ENCODE peak calls at places on chromosomes 16 and 17, in ten cellular contexts. U is activated CD4-positive, CD25-positive, alpha-beta regulatory T cell; O is COR-L47; S is activated naive CD4-positive, alpha-beta T cell; C is transverse colon; R is activated T-cell treated with anti-CD3 and anti-CD28 coated beads for 1 hour; V is stimulated activated naive CD4-positive, alpha-beta T cell; I is stimulated activated CD4-positive, alpha-beta T cell treated with anti-CD3 and anti-CD28 coated beads, Interleukin-1b, Interleukin-23, amount 100 ng/mL, for 4 hours; A is GM18507; K is stimulated activated CD8-positive, alpha-beta memory T cell treated with anti-CD3 and anti-CD28 coated beads, Interleukin-2, amount 100 ng/mL, for 1 hour. B is an unnamed sample.
A peak's percentile ranks its signal among the peaks of the same experiment; 100 is the strongest.

GRCh38 chr16:65229191-65229662 is 107.4 kb upstream of the CDH11 start:
- DNase-seq in R (no peak), I (no peak), S (no peak), K (no peak), A (no peak), U (no peak), V (no peak), C (no peak), O (no peak), B (no peak)

GRCh38 chr17:8740486-8740885 is 4.2 kb downstream of the CCDC42 start:
- DNase-seq in R (peak; percentile 40), C (peak; percentile 18), S (no peak), V (peak; percentile 33), U (no peak), A (no peak), I (peak; percentile 17), O (no peak), K (peak; percentile 31), B (peak; percentile 47)

GRCh38 chr17:752620-753219 is 656 bp upstream of the GEMIN4 start:
- DNase-seq in C (peak; percentile 60), K (no peak), A (no peak), I (no peak), U (no peak), O (peak; percentile 30), V (no peak), S (no peak), R (no peak), B (peak; percentile 26)

GRCh38 chr17:12998461-12998860 is 19.4 kb downstream of the ELAC2 start:
- DNase-seq in A (no peak), K (no peak), C (no peak), V (no peak), U (no peak), O (no peak), R (no peak), S (no peak), I (no peak), B (no peak)

GRCh38 chr16:84555418-84556196 is 51.1 kb upstream of the MEAK7 start:
- DNase-seq in V (peak; percentile 44), U (no peak), R (no peak), K (no peak), I (no peak), S (no peak), O (no peak), A (no peak), C (no peak), B (no peak)

GRCh38 chr17:77882481-77883212 is 75.9 kb upstream of the TNRC6C start:
- DNase-seq in U (peak; percentile 67), V (peak; percentile 87), I (peak; percentile 42), K (peak; percentile 58), C (peak; percentile 51), A (no peak), R (peak; percentile 55), O (no peak), S (peak; percentile 30), B (no peak)

GRCh38 chr16:3999479-3999868 is 116.8 kb downstream of the ADCY9 start:
- DNase-seq in R (no peak), K (no peak), O (no peak), C (no peak), I (no peak), U (no peak), A (no peak), S (no peak), V (no peak), B (no peak)

GRCh38 chr17:30920282-30920681 is 1.5 kb upstream of the ADAP2 start:
- DNase-seq in K (no peak), R (no peak), O (no peak), I (no peak), S (no peak), U (no peak), C (no peak), A (no peak), V (no peak), B (no peak)

GRCh38 chr17:79146562-79146961 is 71.9 kb downstream of the ENGASE start:
- DNase-seq in V (no peak), C (no peak), S (no peak), K (no peak), R (no peak), I (no peak), U (no peak), O (peak; percentile 54), A (no peak), B (no peak)